ENCODE peak calls at places on chromosomes 5 and 9, in six cellular contexts. B is fibroblast of mammary gland, J is H1, V is Peyer's patch, I is fibroblast of the aortic adventitia, Q is transverse colon. L is an unnamed sample.

GRCh38 chr5:59124983-59125960 is 542.4 kb downstream of the RAB3C start:
- DNase-seq in J (no peak), I (no peak), V (no peak), B (no peak), Q (no peak), L (peak; percentile 22)

GRCh38 chr5:16392718-16393117 is 72.9 kb downstream of the ZNF622 start:
- DNase-seq in J (peak; percentile 1), V (no peak), Q (no peak), B (peak; percentile 6), I (no peak), L (peak; percentile 21)

GRCh38 chr9:130034570-130034969 is 8.4 kb downstream of the FNBP1 start:
- DNase-seq in V (no peak), I (peak; percentile 76), J (no peak), B (peak; percentile 87), Q (no peak), L (peak; percentile 60)

GRCh38 chr9:90805006-90805993 is 3.7 kb downstream of the SYK start:
- DNase-seq in I (no peak), V (no peak), J (no peak), Q (no peak), B (no peak), L (no peak)

GRCh38 chr5:158928405-158928804 is 171.3 kb downstream of the EBF1 start:
- DNase-seq in J (no peak), Q (no peak), I (no peak), V (no peak), B (no peak), L (no peak)

GRCh38 chr5:57841671-57842375 is 359.2 kb upstream of the ACTBL2 start:
- DNase-seq in Q (no peak), J (peak; percentile 60), I (peak; percentile 96), V (no peak), B (peak; percentile 82), L (peak; percentile 94)

GRCh38 chr5:40494631-40495030 is 185.1 kb upstream of the PTGER4 start:
- DNase-seq in Q (no peak), V (no peak), I (no peak), B (no peak), J (no peak), L (no peak)

GRCh38 chr5:88588609-88589008 is 294.4 kb downstream of the MEF2C start:
- DNase-seq in V (no peak), B (no peak), Q (no peak), J (no peak), I (no peak), L (no peak)

GRCh38 chr9:21576331-21577189 is 94.4 kb upstream of the IFNE start:
- DNase-seq in Q (no peak), B (peak; percentile 89), V (no peak), J (no peak), I (peak; percentile 98), L (peak; percentile 97)

GRCh38 chr9:135326141-135326540 is 153.4 kb upstream of the PPP1R26 start:
- DNase-seq in V (peak; percentile 15), J (no peak), I (no peak), B (no peak), Q (no peak), L (no peak)

GRCh38 chr9:16275795-16276624 is 594.5 kb downstream of the BNC2 start:
- DNase-seq in J (no peak), B (no peak), I (no peak), Q (no peak), V (no peak), L (no peak)

GRCh38 chr5:149485655-149486615 is 65.3 kb downstream of the CSNK1A1 start:
- DNase-seq in V (peak; percentile 69), I (peak; percentile 100), Q (peak; percentile 90), J (no peak), B (peak; percentile 100), L (peak; percentile 98)

GRCh38 chr5:140556438-140556837 is 835 bp downstream of the SRA1 start:
- DNase-seq in V (no peak), I (peak; percentile 53), J (no peak), B (peak; percentile 36), Q (no peak), L (peak; percentile 51)

GRCh38 chr5:92364986-92365550 is 982.0 kb upstream of the ARRDC3 start:
- DNase-seq in J (no peak), I (peak; percentile 87), V (no peak), B (peak; percentile 78), Q (no peak), L (peak; percentile 77)

GRCh38 chr9:38451162-38451561 is 26.9 kb upstream of the IGFBPL1 start:
- DNase-seq in Q (no peak), J (no peak), V (no peak), B (no peak), I (no peak), L (no peak)

GRCh38 chr9:96408409-96409280 is 9.5 kb downstream of the ZNF367 start:
- DNase-seq in I (no peak), V (no peak), B (no peak), Q (no peak), J (no peak), L (no peak)

GRCh38 chr9:97846347-97846746 is 6.7 kb upstream of the FOXE1 start:
- DNase-seq in J (no peak), V (no peak), B (no peak), Q (no peak), I (no peak), L (no peak)

GRCh38 chr5:150158170-150158949 is 2.7 kb upstream of the PDGFRB start:
- DNase-seq in J (no peak), V (no peak), Q (no peak), I (peak; percentile 63), B (peak; percentile 72), L (peak; percentile 70)

GRCh38 chr9:4836676-4837075 is 43.9 kb downstream of the RCL1 start:
- DNase-seq in V (no peak), J (no peak), Q (no peak), B (peak; percentile 74), I (no peak), L (peak; percentile 36)

GRCh38 chr5:66666778-66667177 is 70.6 kb downstream of the MAST4 start:
- DNase-seq in Q (peak; percentile 24), I (no peak), V (no peak), B (no peak), J (no peak), L (no peak)

GRCh38 chr9:129170229-129170628 is 7.8 kb downstream of the IER5L start:
- DNase-seq in Q (no peak), J (no peak), V (no peak), I (peak; percentile 49), B (peak; percentile 43), L (peak; percentile 26)

GRCh38 chr5:125227333-125228075 is 481.1 kb upstream of the ZNF608 start:
- DNase-seq in V (no peak), J (no peak), B (peak; percentile 25), Q (peak; percentile 9), I (peak; percentile 15), L (peak; percentile 42)

GRCh38 chr9:106874657-106875056 is 11.7 kb downstream of the ZNF462 start:
- DNase-seq in B (peak; percentile 58), J (no peak), V (no peak), Q (no peak), I (no peak), L (no peak)

GRCh38 chr9:72586388-72587160 is 65.2 kb downstream of the TMC1 start:
- DNase-seq in B (peak; percentile 93), J (no peak), Q (peak; percentile 44), V (peak; percentile 53), I (peak; percentile 92), L (peak; percentile 94)

GRCh38 chr5:35233121-35233520 is 2.8 kb upstream of the PRLR start:
- DNase-seq in V (no peak), I (no peak), Q (no peak), J (no peak), B (no peak), L (no peak)

GRCh38 chr5:111595425-111595824 is 83.1 kb upstream of the STARD4 start:
- DNase-seq in J (no peak), V (no peak), Q (no peak), I (no peak), B (no peak), L (no peak)

GRCh38 chr5:54722846-54723433 is 205.4 kb downstream of the SNX18 start:
- DNase-seq in I (no peak), V (no peak), Q (no peak), J (no peak), B (peak; percentile 31), L (peak; percentile 66)

GRCh38 chr9:16064701-16065230 is 511.9 kb downstream of the CCDC171 start:
- DNase-seq in B (no peak), Q (no peak), J (no peak), I (no peak), V (no peak), L (no peak)

GRCh38 chr5:77180167-77181081 is 30.1 kb upstream of the PDE8B start:
- DNase-seq in B (no peak), V (peak; percentile 68), Q (peak; percentile 41), I (no peak), J (no peak), L (no peak)

GRCh38 chr5:65485405-65485804 is 3.7 kb upstream of the ADAMTS6 start:
- DNase-seq in J (no peak), Q (no peak), B (no peak), I (no peak), V (no peak), L (no peak)

DNA sequence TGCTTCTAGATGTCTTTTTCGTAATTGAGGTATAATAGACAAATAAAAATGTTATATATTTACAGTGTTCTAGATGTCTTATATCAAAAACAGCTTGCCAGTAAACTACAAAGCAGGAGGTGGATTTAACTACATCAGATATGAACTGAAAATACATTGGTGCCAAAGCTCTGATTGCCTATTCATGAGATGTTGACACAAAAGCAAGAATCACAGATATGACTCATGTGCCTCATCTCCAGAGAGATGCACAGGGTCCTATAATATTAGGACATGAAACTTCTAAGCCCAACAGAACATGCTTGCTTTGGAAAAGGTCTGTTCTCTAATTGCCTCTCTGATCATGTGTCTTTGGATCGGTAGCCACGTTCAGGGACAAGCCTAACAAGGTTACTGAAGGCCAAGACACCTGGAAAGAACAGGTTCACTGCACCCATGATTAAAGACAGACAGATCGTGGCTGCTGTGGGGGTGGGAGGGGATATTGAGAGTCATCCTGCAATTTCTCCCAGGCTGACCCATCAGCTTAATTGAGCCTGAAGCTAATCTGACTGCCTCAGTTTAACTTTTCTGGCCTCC is 16.8 kb downstream of the ABCA1 start:
- DNase-seq in V (no peak), I (peak; percentile 47), Q (no peak), B (peak; percentile 76), J (no peak), L (peak; percentile 20)
- TF ChIP-seq CTCF in V (no peak), I (no peak), Q (no peak), B (no peak), J (no peak), L (no peak)

GRCh38 chr5:13985736-13986418 is 41.4 kb upstream of the DNAH5 start:
- DNase-seq in Q (no peak), J (no peak), B (peak; percentile 90), I (peak; percentile 83), V (no peak), L (peak; percentile 91)
- H3K4me3 ChIP-seq in Q (no peak overlapping the region), J (no peak overlapping the region), B (no peak overlapping the region), I (no peak overlapping the region), V (no peak overlapping the region), L (no peak overlapping the region)

GRCh38 chr9:6584881-6585597 is 60.5 kb downstream of the GLDC start:
- DNase-seq in J (no peak), B (peak; percentile 55), Q (no peak), V (no peak), I (peak; percentile 69), L (peak; percentile 60)
- TF ChIP-seq CTCF in J (peak; percentile 26), B (peak; percentile 41), Q (peak; percentile 56), V (peak; percentile 55), I (peak; percentile 29), L (peak; percentile 23)

DNA sequence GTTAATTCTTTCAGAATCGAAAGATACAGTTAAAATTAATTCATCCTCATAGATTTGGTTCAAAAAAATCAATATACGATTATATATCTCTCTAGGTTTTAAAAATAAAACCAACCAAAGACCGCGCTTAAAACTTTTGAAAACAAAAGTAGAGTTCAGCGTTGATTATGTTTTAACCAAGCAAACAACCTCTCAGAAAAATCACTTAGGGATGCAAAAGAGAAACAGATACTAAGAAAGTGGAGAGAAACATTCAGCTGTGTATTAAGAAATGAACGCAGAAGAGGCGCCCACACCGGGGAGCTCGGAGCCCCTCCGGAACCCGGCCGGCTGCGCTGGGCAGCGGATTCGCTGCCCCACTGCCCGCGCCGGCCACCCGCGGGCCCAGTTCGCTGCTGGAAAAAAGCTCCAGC is 1.4 kb downstream of the PITX1 start:
- DNase-seq in V (no peak), B (no peak), I (no peak), J (no peak), Q (no peak), L (no peak)
- H3K4me3 ChIP-seq in V (peak overlapping the region; percentile 58), B (no peak overlapping the region), I (peak overlapping the region; percentile 67), J (peak overlapping the region; percentile 5), Q (peak overlapping the region; percentile 45), L (no peak overlapping the region)